ENCODE peak calls at places on chromosomes 11 and 22, in ten cellular contexts. G, P, C, J, N, Q, K, F, L and Y are unnamed samples.

GRCh38 chr11:64027619-64028397 is 7.9 kb upstream of the FLRT1 start:
- DNase-seq in L (no peak), C (no peak), P (no peak), Q (no peak), J (no peak), G (no peak), N (no peak), F (no peak), K (no peak), Y (no peak)

GRCh38 chr11:8577791-8578581 is 16.0 kb downstream of the STK33 start:
- DNase-seq in P (no peak), L (no peak), K (no peak), N (no peak), J (no peak), G (no peak), Q (no peak), F (no peak), C (no peak), Y (no peak)

GRCh38 chr22:28075260-28075981 is 156.4 kb upstream of the PITPNB start:
- DNase-seq in L (no peak), N (no peak), F (peak; percentile 82), C (no peak), Q (peak; percentile 38), P (no peak), G (no peak), K (peak; percentile 79), J (no peak), Y (no peak)

GRCh38 chr11:10303558-10304363 is 1.1 kb upstream of the ADM start:
- DNase-seq in N (no peak), Q (peak; percentile 78), C (no peak), G (peak; percentile 54), F (peak; percentile 49), P (peak; percentile 41), K (peak; percentile 67), J (peak; percentile 89), L (peak; percentile 82), Y (peak; percentile 42)

GRCh38 chr22:45483918-45484499 is 18.7 kb upstream of the FBLN1 start:
- DNase-seq in N (no peak), G (no peak), K (no peak), J (no peak), F (no peak), L (no peak), P (no peak), Q (no peak), C (no peak), Y (no peak)

GRCh38 chr11:8544807-8545206 is 49.2 kb downstream of the STK33 start:
- DNase-seq in J (no peak), L (no peak), F (no peak), C (no peak), G (no peak), N (no peak), Q (no peak), K (no peak), P (no peak), Y (no peak)

GRCh38 chr22:23823331-23823791 is 15.4 kb downstream of the DERL3 start:
- DNase-seq in G (no peak), P (no peak), F (no peak), L (peak; percentile 62), C (no peak), N (no peak), Q (no peak), J (no peak), K (no peak), Y (no peak)

GRCh38 chr11:125364085-125364822 is 131.8 kb downstream of the FEZ1 start:
- DNase-seq in Q (no peak), F (no peak), P (no peak), J (no peak), C (no peak), L (no peak), N (no peak), K (peak; percentile 53), G (no peak), Y (no peak)

DNA sequence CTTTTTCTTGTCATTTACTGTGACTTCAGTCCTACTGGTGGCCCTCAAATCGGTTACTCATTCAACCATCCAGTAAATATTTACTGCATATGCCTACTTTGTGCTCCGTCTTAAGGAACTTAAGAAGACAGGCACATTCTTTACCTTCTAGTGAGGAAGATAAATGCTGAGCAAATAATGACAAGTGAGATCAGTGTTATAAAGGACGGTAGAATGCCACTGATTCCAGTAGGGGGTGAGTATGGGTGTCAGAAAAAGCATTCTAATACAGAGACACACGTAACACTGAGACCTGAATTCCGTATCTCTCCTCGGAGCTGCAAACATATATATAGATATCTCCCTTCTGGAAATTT is 1.6 kb downstream of the ANKRD42 start:
- DNase-seq in G (no peak), K (no peak), F (peak; percentile 31), Q (no peak), P (no peak), L (no peak), J (no peak), N (no peak), C (no peak), Y (no peak)
- TF ChIP-seq CTCF in G (no peak), K (peak; percentile 2), F (peak; percentile 27), Q (no peak), P (no peak), L (no peak), J (no peak), N (no peak), C (peak; percentile 18), Y (no peak)

GRCh38 chr11:34105957-34106504 is 602 bp downstream of the NAT10 start:
- DNase-seq in L (no peak), P (no peak), F (no peak), J (no peak), N (no peak), K (peak; percentile 10), G (no peak), C (no peak), Q (no peak), Y (no peak)

GRCh38 chr11:34104680-34105078 is 750 bp upstream of the NAT10 start:
- DNase-seq in C (no peak), Q (no peak), J (no peak), P (no peak), N (no peak), L (no peak), K (no peak), G (no peak), F (no peak), Y (no peak)

DNA sequence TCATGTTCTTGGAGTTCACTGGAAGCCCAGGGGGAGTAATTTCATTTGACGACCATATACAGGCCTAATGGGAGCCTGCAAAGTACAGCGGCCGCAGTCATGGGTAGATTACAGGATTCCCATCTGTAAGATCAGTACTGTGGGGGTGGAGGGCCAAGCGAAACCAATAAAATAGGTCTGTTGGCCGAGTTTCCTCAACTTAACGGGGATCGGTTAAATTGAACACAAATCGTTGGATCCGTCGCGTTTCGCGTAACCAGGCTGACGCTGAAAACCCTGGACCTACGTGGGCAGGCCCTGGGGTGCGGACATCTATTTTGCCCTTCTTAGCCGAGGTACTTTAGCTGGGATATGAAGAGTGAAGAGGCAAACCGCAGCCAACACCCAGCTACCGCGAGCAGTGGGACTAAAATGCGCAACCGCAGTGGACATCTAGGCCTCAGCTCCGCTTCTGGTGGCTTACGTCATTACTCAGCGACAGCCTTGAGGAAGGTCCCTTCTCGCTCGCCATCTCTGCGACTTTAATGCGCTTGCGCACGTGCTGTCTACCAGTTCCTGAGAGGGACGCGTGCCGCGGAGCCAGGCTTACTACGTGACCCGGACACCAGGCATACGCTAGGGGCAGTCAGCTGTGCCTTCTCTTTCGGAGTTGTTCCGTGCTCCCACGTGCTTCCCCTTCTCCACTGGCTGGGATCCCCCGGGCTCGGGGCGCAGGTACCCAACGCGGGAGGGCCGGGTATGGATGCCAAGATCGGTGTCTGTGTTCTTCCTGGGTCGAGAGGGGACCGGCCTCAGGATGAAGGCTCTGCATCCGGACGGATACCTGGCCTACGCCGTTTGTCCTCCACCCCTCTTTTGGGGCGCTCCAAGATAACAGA is at the start of gene NAT10:
- DNase-seq in K (peak; percentile 98), N (peak; percentile 97), F (peak; percentile 100), J (peak; percentile 100), Q (peak; percentile 99), L (peak; percentile 98), G (peak; percentile 98), P (peak; percentile 99), C (peak; percentile 97), Y (peak; percentile 90)
- TF ChIP-seq CTCF in K (peak; percentile 3), N (no peak), F (peak; percentile 30), J (peak; percentile 22), Q (no peak), L (peak; percentile 1), G (no peak), P (peak; percentile 32), C (peak; percentile 33), Y (no peak)

DNA sequence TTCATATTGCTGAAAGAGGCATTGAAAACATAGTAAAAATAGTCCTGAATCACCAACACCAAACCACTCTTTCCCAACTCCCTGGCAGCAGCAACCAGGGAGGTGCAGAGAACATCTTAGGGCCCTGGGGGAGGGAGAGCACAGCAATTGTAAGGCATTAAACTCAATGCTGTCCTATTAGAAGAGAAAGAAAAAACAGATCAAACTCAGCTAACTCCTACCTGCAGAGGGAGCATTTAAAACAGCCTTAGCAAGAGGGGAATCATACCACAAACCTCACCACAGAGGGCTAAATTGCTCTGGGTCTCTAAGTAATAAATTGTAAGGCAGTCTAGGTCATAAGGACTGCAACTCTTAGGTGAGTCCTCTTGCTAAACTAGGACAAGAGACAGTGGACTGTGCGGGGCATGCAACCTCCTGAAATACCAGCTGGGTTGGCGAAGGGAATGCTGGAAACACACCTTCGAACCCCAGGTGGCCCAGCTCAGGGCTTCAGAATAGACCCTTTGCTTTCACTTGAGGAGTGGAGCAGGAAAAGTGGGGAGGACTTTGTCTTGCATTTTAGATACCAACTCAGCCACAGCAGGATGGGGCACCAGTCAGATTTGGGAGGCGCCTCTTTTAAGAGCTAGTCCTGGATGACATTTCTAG is 697.1 kb upstream of the FAT3 start:
- DNase-seq in C (no peak), L (no peak), K (no peak), Q (no peak), F (no peak), G (no peak), J (no peak), P (peak; percentile 3), N (no peak), Y (no peak)
- TF ChIP-seq CTCF in C (no peak), L (no peak), K (no peak), Q (no peak), F (no peak), G (no peak), J (no peak), P (no peak), N (no peak), Y (no peak)

GRCh38 chr22:17235149-17235655 is 16.0 kb upstream of the ADA2 start:
- DNase-seq in N (no peak), F (no peak), J (peak; percentile 8), G (no peak), C (no peak), K (no peak), L (peak; percentile 17), P (no peak), Q (no peak), Y (no peak)

GRCh38 chr22:17235861-17236260 is 16.6 kb upstream of the ADA2 start:
- DNase-seq in P (no peak), G (no peak), J (peak; percentile 1), K (no peak), N (no peak), C (no peak), L (peak; percentile 15), F (no peak), Q (no peak), Y (no peak)

GRCh38 chr22:17232406-17232805 is 13.2 kb upstream of the ADA2 start:
- DNase-seq in C (no peak), K (no peak), Q (no peak), P (peak; percentile 29), L (peak; percentile 46), N (no peak), J (peak; percentile 13), F (no peak), G (no peak), Y (no peak)

GRCh38 chr22:17233348-17234043 is 14.3 kb upstream of the ADA2 start:
- DNase-seq in L (peak; percentile 26), C (no peak), J (peak; percentile 28), F (no peak), P (no peak), G (no peak), Q (no peak), K (no peak), N (no peak), Y (no peak)

GRCh38 chr22:17234144-17234623 is 14.9 kb upstream of the ADA2 start:
- DNase-seq in J (peak; percentile 33), P (peak; percentile 89), F (no peak), Q (peak; percentile 45), N (no peak), L (peak; percentile 35), G (no peak), K (no peak), C (no peak), Y (no peak)
- TF ChIP-seq CTCF in J (no peak), P (peak; percentile 57), F (no peak), Q (no peak), N (no peak), L (no peak), G (no peak), K (peak; percentile 10), C (peak; percentile 47), Y (no peak)